ENCODE peak calls at places on chromosomes 4 and X, in four cellular contexts. F, Z, Y and R are unnamed samples.

GRCh38 chr4:20326977-20327376 is 75.3 kb downstream of the SLIT2 start:
- DNase-seq in Z (no peak), F (no peak), Y (no peak), R (no peak)

GRCh38 chr4:16684083-16684482 is 214.4 kb downstream of the LDB2 start:
- DNase-seq in Z (peak), Y (no peak), F (no peak), R (no peak)

GRCh38 chrX:70613295-70613694 is 168.7 kb downstream of the DLG3 start:
- DNase-seq in Z (peak), F (no peak), Y (no peak), R (peak)

GRCh38 chr4:17188035-17188967 is 289.9 kb upstream of the LDB2 start:
- DNase-seq in Z (no peak), Y (no peak), F (no peak), R (no peak)

GRCh38 chrX:42602136-42602535 is 175.8 kb downstream of the PPP1R2C start:
- DNase-seq in Y (no peak), Z (no peak), F (no peak), R (peak)

GRCh38 chrX:124736553-124737240 is 390.3 kb downstream of the SH2D1A start:
- DNase-seq in Z (no peak), F (no peak), Y (no peak), R (no peak)

GRCh38 chr4:16764622-16765021 is 133.8 kb downstream of the LDB2 start:
- DNase-seq in Y (no peak), Z (no peak), F (no peak), R (no peak)

GRCh38 chrX:151745651-151746050 is 11.1 kb downstream of the CNGA2 start:
- DNase-seq in Z (no peak), F (no peak), Y (no peak), R (no peak)

GRCh38 chr4:138175337-138175794 is 66.8 kb downstream of the SLC7A11 start:
- DNase-seq in Z (peak), F (no peak), Y (peak), R (no peak)